ENCODE peak calls at places on chromosomes 16 and 17, in five cellular contexts. T is stimulated activated CD4-positive, alpha-beta T cell treated with anti-CD3 and anti-CD28 coated beads, Interleukin-2, amount 100 ng/mL, for 24 hours; D is lower lobe of right lung; I is Calu3; Y is activated CD8-positive, alpha-beta T cell treated with anti-CD3 and anti-CD28 coated beads for 36 hours. J is an unnamed sample.

GRCh38 chr16:72736074-72736473 is 311.9 kb downstream of the ZFHX3 start:
- DNase-seq in D (no peak), T (no peak), I (no peak), Y (no peak), J (no peak)

GRCh38 chr16:56203052-56203451 is 11.8 kb downstream of the GNAO1 start:
- DNase-seq in D (no peak), I (peak), T (peak), Y (peak), J (peak)

GRCh38 chr16:30720086-30720485 is 21.1 kb downstream of the SRCAP start:
- DNase-seq in T (no peak), Y (no peak), D (no peak), I (no peak), J (no peak)

GRCh38 chr17:5364156-5364555 is 55.3 kb downstream of the NUP88 start:
- DNase-seq in T (no peak), D (no peak), I (no peak), Y (no peak), J (no peak)

GRCh38 chr17:9576521-9577401 is at the start of gene CFAP52:
- DNase-seq in I (peak), T (peak), D (peak), Y (peak), J (peak)

GRCh38 chr16:68961778-68962402 is 118.6 kb downstream of the TANGO6 start:
- DNase-seq in I (no peak), Y (no peak), D (no peak), T (no peak), J (no peak)

GRCh38 chr16:84223456-84223855 is 16.4 kb downstream of the KCNG4 start:
- DNase-seq in T (no peak), D (no peak), I (no peak), Y (no peak), J (no peak)

GRCh38 chr16:87324411-87325275 is 7.5 kb upstream of the C16orf95 start:
- DNase-seq in T (peak), Y (peak), I (peak), D (no peak), J (peak)

GRCh38 chr16:86100205-86101134 is 201.5 kb downstream of the IRF8 start:
- DNase-seq in I (no peak), T (no peak), Y (no peak), D (no peak), J (peak)